ENCODE peak calls at places on chromosomes 1 and 21, in four cellular contexts. One of them, this sample, is unnamed.

GRCh38 chr1:59879556-59879955 is 47.0 kb downstream of the CYP2J2 start:
- DNase-seq in IMR-90: peak; percentile 52
- DNase-seq in heart left ventricle: peak; percentile 41
- DNase-seq in PC-9: peak; percentile 50
- DNase-seq in this sample: peak; percentile 33

GRCh38 chr1:89826594-89826993 is 5.8 kb downstream of the LRRC8D start:
- DNase-seq in PC-9: peak; percentile 96
- DNase-seq in heart left ventricle: no peak
- DNase-seq in IMR-90: no peak
- DNase-seq in this sample: peak; percentile 36

GRCh38 chr1:12314328-12314903 is 84.6 kb downstream of the VPS13D start:
- DNase-seq in IMR-90: peak; percentile 54
- DNase-seq in heart left ventricle: no peak
- DNase-seq in PC-9: no peak
- DNase-seq in this sample: no peak

GRCh38 chr1:7587108-7587507 is 184.0 kb upstream of the VAMP3 start:
- DNase-seq in PC-9: no peak
- DNase-seq in heart left ventricle: no peak
- DNase-seq in IMR-90: no peak
- DNase-seq in this sample: no peak

GRCh38 chr1:4270651-4271337 is 370.7 kb upstream of the C1orf174 start:
- DNase-seq in heart left ventricle: no peak
- DNase-seq in IMR-90: no peak
- DNase-seq in PC-9: no peak
- DNase-seq in this sample: no peak

GRCh38 chr1:41662061-41662655 is 177.7 kb upstream of the EDN2 start:
- DNase-seq in heart left ventricle: peak; percentile 83
- DNase-seq in IMR-90: peak; percentile 83
- DNase-seq in PC-9: no peak
- DNase-seq in this sample: no peak

GRCh38 chr1:42845866-42846256 is 552 bp upstream of the ZNF691 start:
- DNase-seq in IMR-90: no peak
- DNase-seq in PC-9: no peak
- DNase-seq in heart left ventricle: no peak
- DNase-seq in this sample: no peak

GRCh38 chr1:19495000-19495656 is 9.8 kb upstream of the CAPZB start:
- DNase-seq in PC-9: no peak
- DNase-seq in heart left ventricle: peak; percentile 62
- DNase-seq in IMR-90: no peak
- DNase-seq in this sample: no peak

GRCh38 chr1:230747139-230747730 is at the start of gene CAPN9:
- DNase-seq in heart left ventricle: no peak
- DNase-seq in IMR-90: no peak
- DNase-seq in PC-9: no peak
- DNase-seq in this sample: no peak

GRCh38 chr1:119903443-119903835 is 7.1 kb upstream of the ADAM30 start:
- DNase-seq in IMR-90: peak; percentile 39
- DNase-seq in PC-9: no peak
- DNase-seq in heart left ventricle: no peak
- DNase-seq in this sample: no peak

GRCh38 chr21:30831194-30831765 is 1.7 kb upstream of the KRTAP7-1 start:
- DNase-seq in PC-9: no peak
- DNase-seq in heart left ventricle: no peak
- DNase-seq in IMR-90: no peak
- DNase-seq in this sample: no peak

GRCh38 chr1:53126495-53126894 is 15.9 kb downstream of the SLC1A7 start:
- DNase-seq in heart left ventricle: no peak
- DNase-seq in IMR-90: no peak
- DNase-seq in PC-9: no peak
- DNase-seq in this sample: no peak

GRCh38 chr1:7186382-7187120 is 401.3 kb downstream of the CAMTA1 start:
- DNase-seq in IMR-90: no peak
- DNase-seq in heart left ventricle: no peak
- DNase-seq in PC-9: no peak
- DNase-seq in this sample: no peak

GRCh38 chr1:17419626-17420328 is 19.7 kb downstream of the RCC2 start:
- DNase-seq in PC-9: no peak
- DNase-seq in IMR-90: peak; percentile 36
- DNase-seq in heart left ventricle: peak; percentile 72
- DNase-seq in this sample: no peak

GRCh38 chr1:188128761-188129160 is 1300.0 kb downstream of the PLA2G4A start:
- DNase-seq in PC-9: no peak
- DNase-seq in IMR-90: peak; percentile 41
- DNase-seq in heart left ventricle: no peak
- DNase-seq in this sample: peak; percentile 14

GRCh38 chr1:17423781-17424245 is 15.7 kb downstream of the RCC2 start:
- DNase-seq in PC-9: no peak
- DNase-seq in heart left ventricle: peak; percentile 25
- DNase-seq in IMR-90: peak; percentile 73
- DNase-seq in this sample: no peak

GRCh38 chr1:210489491-210489890 is 160.8 kb downstream of the HHAT start:
- DNase-seq in PC-9: no peak
- DNase-seq in IMR-90: peak; percentile 62
- DNase-seq in heart left ventricle: no peak
- DNase-seq in this sample: no peak

GRCh38 chr1:109849670-109850069 is 61.0 kb upstream of the CSF1 start:
- DNase-seq in PC-9: no peak
- DNase-seq in IMR-90: no peak
- DNase-seq in heart left ventricle: no peak
- DNase-seq in this sample: no peak

GRCh38 chr1:25619101-25619890 is 2.7 kb downstream of the MAN1C1 start:
- DNase-seq in IMR-90: peak; percentile 14
- DNase-seq in PC-9: no peak
- DNase-seq in heart left ventricle: peak; percentile 45
- DNase-seq in this sample: no peak

GRCh38 chr1:65319141-65319540 is 9.8 kb downstream of the DNAJC6 start:
- DNase-seq in heart left ventricle: peak; percentile 17
- DNase-seq in PC-9: no peak
- DNase-seq in IMR-90: no peak
- DNase-seq in this sample: no peak

GRCh38 chr1:20074046-20074724 is 4.2 kb downstream of the PLA2G5 start:
- DNase-seq in IMR-90: no peak
- DNase-seq in PC-9: no peak
- DNase-seq in heart left ventricle: no peak
- DNase-seq in this sample: no peak

GRCh38 chr1:14656384-14656937 is 58.0 kb downstream of the KAZN start:
- DNase-seq in IMR-90: no peak
- DNase-seq in PC-9: no peak
- DNase-seq in heart left ventricle: no peak
- DNase-seq in this sample: no peak

GRCh38 chr1:1540015-1540816 is at the start of gene TMEM240:
- DNase-seq in heart left ventricle: peak; percentile 86
- DNase-seq in IMR-90: peak; percentile 69
- DNase-seq in PC-9: no peak
- DNase-seq in this sample: no peak

GRCh38 chr21:25836396-25836795 is 101.6 kb downstream of the GABPA start:
- DNase-seq in heart left ventricle: no peak
- DNase-seq in IMR-90: no peak
- DNase-seq in PC-9: no peak
- DNase-seq in this sample: no peak

GRCh38 chr1:37471345-37472231 is 2.8 kb upstream of the ZC3H12A start:
- DNase-seq in IMR-90: peak; percentile 90
- DNase-seq in heart left ventricle: peak; percentile 74
- DNase-seq in PC-9: peak; percentile 77
- DNase-seq in this sample: no peak

GRCh38 chr21:45340515-45340914 is 52.8 kb upstream of the POFUT2 start:
- DNase-seq in heart left ventricle: no peak
- DNase-seq in IMR-90: no peak
- DNase-seq in PC-9: no peak
- DNase-seq in this sample: no peak

GRCh38 chr1:29164588-29164987 is 17.1 kb downstream of the SRSF4 start:
- DNase-seq in IMR-90: no peak
- DNase-seq in heart left ventricle: no peak
- DNase-seq in PC-9: no peak
- DNase-seq in this sample: no peak

GRCh38 chr1:231139125-231139649 is 22.7 kb upstream of the TRIM67 start:
- DNase-seq in PC-9: no peak
- DNase-seq in IMR-90: peak; percentile 58
- DNase-seq in heart left ventricle: no peak
- DNase-seq in this sample: no peak

GRCh38 chr1:16621300-16621658 is 7.9 kb upstream of the NBPF1 start:
- DNase-seq in heart left ventricle: no peak
- DNase-seq in PC-9: no peak
- DNase-seq in IMR-90: no peak
- DNase-seq in this sample: no peak

DNA sequence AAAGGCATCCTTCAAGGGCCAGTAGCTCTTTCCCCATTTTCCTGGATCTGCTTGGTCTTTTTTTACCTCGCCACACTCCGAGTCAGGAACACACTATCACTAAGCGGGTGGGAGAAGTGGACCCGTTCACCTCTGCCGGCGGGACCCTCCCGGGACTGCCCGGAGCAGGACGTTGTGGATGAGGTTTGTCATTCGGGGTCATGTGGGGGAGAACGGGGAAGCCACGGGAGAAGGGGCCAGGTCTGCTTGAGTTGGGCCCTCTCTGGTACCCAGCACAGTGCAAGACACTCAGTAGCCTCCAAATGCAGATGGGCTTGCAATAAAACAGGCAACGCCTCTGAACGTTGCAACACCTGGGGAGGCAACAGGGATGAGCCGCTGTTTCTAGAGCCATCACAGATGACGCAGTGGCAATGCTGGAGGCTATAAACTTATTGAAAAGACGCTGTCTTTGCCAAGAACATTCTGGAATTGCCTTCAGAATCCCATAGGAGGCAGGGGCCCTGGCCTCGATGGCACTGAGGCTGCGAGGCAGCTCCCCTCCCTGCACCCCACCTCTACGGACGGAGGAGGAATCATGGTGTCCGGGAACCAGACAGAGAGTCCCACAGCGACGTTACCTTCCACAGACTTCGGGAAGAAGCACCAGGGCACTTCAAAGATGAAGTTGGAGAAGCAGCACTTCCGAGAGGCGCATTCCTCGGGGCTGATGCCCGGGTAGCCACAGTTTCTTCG is 3.8 kb downstream of the TFF2 start:
- DNase-seq in heart left ventricle: no peak
- DNase-seq in PC-9: no peak
- DNase-seq in IMR-90: no peak
- DNase-seq in this sample: no peak
- H3K27ac ChIP-seq in heart left ventricle: no peak overlapping the region
- H3K27ac ChIP-seq in PC-9: no peak overlapping the region
- H3K27ac ChIP-seq in IMR-90: no peak overlapping the region
- H3K27ac ChIP-seq in this sample: no peak overlapping the region

DNA sequence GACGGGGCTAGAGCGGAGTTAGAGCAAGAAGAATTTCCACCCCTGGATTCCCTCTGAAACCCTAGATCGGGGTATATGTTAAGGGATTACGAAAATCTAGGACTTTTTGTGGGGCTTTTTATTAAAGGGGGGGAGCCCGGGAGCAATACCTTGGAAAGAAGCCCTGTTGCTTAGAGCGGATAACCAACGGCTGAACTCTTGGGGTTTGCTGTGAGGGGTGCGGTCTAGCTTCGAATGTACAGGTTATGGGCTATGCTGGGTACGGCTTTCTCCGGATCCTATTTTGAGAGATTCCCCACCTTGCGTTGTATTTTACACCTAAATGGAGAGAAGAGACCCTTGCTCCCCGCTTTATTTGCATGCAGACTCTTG is 633 bp downstream of the DYRK3 start:
- DNase-seq in IMR-90: no peak
- DNase-seq in PC-9: no peak
- DNase-seq in heart left ventricle: no peak
- DNase-seq in this sample: no peak
- H3K27ac ChIP-seq in IMR-90: peak overlapping the region; percentile 62
- H3K27ac ChIP-seq in PC-9: no peak overlapping the region
- H3K27ac ChIP-seq in heart left ventricle: peak overlapping the region; percentile 89
- H3K27ac ChIP-seq in this sample: peak overlapping the region; percentile 87

GRCh38 chr1:26779093-26779668 is 8.6 kb upstream of the PIGV start:
- DNase-seq in PC-9: no peak
- DNase-seq in heart left ventricle: no peak
- DNase-seq in IMR-90: no peak
- DNase-seq in this sample: no peak

GRCh38 chr1:26782521-26783212 is 5.1 kb upstream of the PIGV start:
- DNase-seq in PC-9: no peak
- DNase-seq in heart left ventricle: no peak
- DNase-seq in IMR-90: no peak
- DNase-seq in this sample: no peak

GRCh38 chr1:26780344-26780957 is 7.3 kb upstream of the PIGV start:
- DNase-seq in IMR-90: no peak
- DNase-seq in heart left ventricle: no peak
- DNase-seq in PC-9: no peak
- DNase-seq in this sample: no peak

GRCh38 chr1:26783646-26784022 is 4.1 kb upstream of the PIGV start:
- DNase-seq in PC-9: no peak
- DNase-seq in heart left ventricle: no peak
- DNase-seq in IMR-90: no peak
- DNase-seq in this sample: no peak

DNA sequence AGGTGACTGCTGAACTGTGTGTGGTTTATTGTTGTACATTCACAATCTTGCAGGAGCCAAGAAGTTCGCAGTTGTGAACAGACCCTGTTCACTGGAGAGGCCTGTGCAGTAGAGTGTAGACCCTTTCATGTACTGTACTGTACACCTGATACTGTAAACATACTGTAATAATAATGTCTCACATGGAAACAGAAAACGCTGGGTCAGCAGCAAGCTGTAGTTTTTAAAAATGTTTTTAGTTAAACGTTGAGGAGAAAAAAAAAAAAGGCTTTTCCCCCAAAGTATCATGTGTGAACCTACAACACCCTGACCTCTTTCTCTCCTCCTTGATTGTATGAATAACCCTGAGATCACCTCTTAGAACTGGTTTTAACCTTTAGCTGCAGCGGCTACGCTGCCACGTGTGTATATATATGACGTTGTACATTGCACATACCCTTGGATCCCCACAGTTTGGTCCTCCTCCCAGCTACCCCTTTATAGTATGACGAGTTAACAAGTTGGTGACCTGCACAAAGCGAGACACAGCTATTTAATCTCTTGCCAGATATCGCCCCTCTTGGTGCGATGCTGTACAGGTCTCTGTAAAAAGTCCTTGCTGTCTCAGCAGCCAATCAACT is 6.4 kb upstream of the PIGV start:
- DNase-seq in PC-9: no peak
- DNase-seq in heart left ventricle: no peak
- DNase-seq in IMR-90: no peak
- DNase-seq in this sample: no peak
- H3K27ac ChIP-seq in PC-9: no peak overlapping the region
- H3K27ac ChIP-seq in heart left ventricle: no peak overlapping the region
- H3K27ac ChIP-seq in IMR-90: no peak overlapping the region
- H3K27ac ChIP-seq in this sample: no peak overlapping the region

DNA sequence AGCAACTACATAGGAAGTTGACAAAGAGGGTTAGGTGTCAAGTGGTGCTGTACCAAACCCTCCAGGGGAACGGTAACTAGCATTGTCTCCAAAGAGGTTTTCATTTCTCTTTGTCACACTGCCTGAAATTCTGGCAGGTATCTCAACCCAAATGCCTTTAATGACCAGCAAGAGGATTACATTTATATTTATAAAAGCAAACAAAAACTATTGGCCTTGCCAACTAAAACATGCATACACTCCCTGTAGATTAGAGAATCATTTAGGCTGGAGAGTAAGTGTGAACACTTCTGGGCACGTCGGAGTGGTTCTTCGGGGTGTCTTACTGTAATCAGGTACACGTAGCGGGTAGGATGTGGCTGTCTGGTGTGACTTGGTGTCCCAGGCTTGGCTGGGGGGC is 84.9 kb downstream of the VPS26C start:
- DNase-seq in IMR-90: no peak
- DNase-seq in heart left ventricle: no peak
- DNase-seq in PC-9: no peak
- DNase-seq in this sample: no peak
- H3K27ac ChIP-seq in IMR-90: no peak overlapping the region
- H3K27ac ChIP-seq in heart left ventricle: no peak overlapping the region
- H3K27ac ChIP-seq in PC-9: no peak overlapping the region
- H3K27ac ChIP-seq in this sample: no peak overlapping the region

GRCh38 chr1:8689431-8690252 is 127.8 kb downstream of the RERE start:
- DNase-seq in IMR-90: no peak
- DNase-seq in heart left ventricle: no peak
- DNase-seq in PC-9: no peak
- DNase-seq in this sample: no peak
- H3K27ac ChIP-seq in IMR-90: no peak overlapping the region
- H3K27ac ChIP-seq in heart left ventricle: no peak overlapping the region
- H3K27ac ChIP-seq in PC-9: no peak overlapping the region
- H3K27ac ChIP-seq in this sample: no peak overlapping the region